ENCODE peak calls at places on chromosomes 5 and 9, in nine cellular contexts. T is uterus, M is endothelial cell, Y is anterior cingulate cortex, R is AG08395, X is fibroblast of mammary gland, O is gastrocnemius medialis, L is esophagus muscularis mucosa, G is COR-L47. F is an unnamed sample.

GRCh38 chr9:127662617-127663016 is 44.2 kb upstream of the CFAP157 start:
- DNase-seq in G (no peak), M (no peak), R (no peak), L (no peak), T (no peak), X (no peak), Y (no peak), O (no peak), F (no peak)

GRCh38 chr9:126932871-126933321 is 18.3 kb downstream of the RALGPS1 start:
- DNase-seq in R (no peak), X (no peak), O (no peak), M (no peak), L (no peak), Y (no peak), G (no peak), T (no peak), F (no peak)

GRCh38 chr5:56206126-56206525 is 27.0 kb downstream of the ANKRD55 start:
- DNase-seq in G (no peak), X (peak), Y (no peak), M (no peak), O (no peak), L (no peak), R (peak), T (no peak), F (no peak)

GRCh38 chr9:114545055-114545454 is 39.8 kb upstream of the WHRN start:
- DNase-seq in M (no peak), G (no peak), T (no peak), R (no peak), O (no peak), Y (no peak), L (no peak), X (no peak), F (no peak)

GRCh38 chr9:91197232-91198181 is 164.2 kb downstream of the AUH start:
- DNase-seq in M (no peak), G (no peak), T (peak), Y (peak), O (peak), L (peak), X (peak), R (peak), F (no peak)

GRCh38 chr5:65085181-65085580 is 316.5 kb downstream of the CWC27 start:
- DNase-seq in M (no peak), O (no peak), L (no peak), R (no peak), T (no peak), G (no peak), Y (no peak), X (no peak), F (no peak)

GRCh38 chr5:67094476-67095300 is 101.9 kb downstream of the CD180 start:
- DNase-seq in G (no peak), X (peak), R (peak), T (peak), O (no peak), Y (no peak), L (no peak), M (no peak), F (no peak)

GRCh38 chr9:123655681-123656423 is 274.1 kb downstream of the DENND1A start:
- DNase-seq in X (no peak), R (no peak), G (no peak), M (no peak), Y (no peak), L (no peak), T (no peak), O (no peak), F (no peak)

GRCh38 chr5:198941-199820 is 7.9 kb downstream of the LRRC14B start:
- DNase-seq in M (no peak), L (no peak), Y (no peak), X (no peak), G (no peak), R (no peak), T (no peak), O (no peak), F (no peak)

GRCh38 chr5:121164632-121165031 is 687.0 kb upstream of the FTMT start:
- DNase-seq in G (no peak), Y (no peak), O (no peak), R (no peak), L (no peak), M (no peak), X (no peak), T (no peak), F (no peak)

GRCh38 chr9:15182003-15182695 is 124.9 kb downstream of the TTC39B start:
- DNase-seq in R (no peak), O (no peak), M (no peak), G (peak), X (no peak), Y (no peak), T (no peak), L (no peak), F (no peak)

GRCh38 chr9:128159073-128159783 is 837 bp upstream of the BBLN start:
- DNase-seq in X (no peak), O (no peak), M (no peak), T (peak), Y (no peak), G (no peak), R (no peak), L (no peak), F (no peak)

GRCh38 chr5:112787261-112787660 is 49.6 kb downstream of the APC start:
- DNase-seq in Y (no peak), T (no peak), M (no peak), G (no peak), X (peak), R (no peak), O (no peak), L (no peak), F (no peak)

GRCh38 chr5:152689275-152689711 is 284.2 kb upstream of the NMUR2 start:
- DNase-seq in T (no peak), R (no peak), X (no peak), Y (no peak), G (no peak), L (no peak), O (no peak), M (no peak), F (no peak)

GRCh38 chr9:33293782-33294181 is 3.5 kb downstream of the NFX1 start:
- DNase-seq in O (no peak), M (no peak), Y (no peak), L (no peak), G (no peak), R (no peak), T (no peak), X (no peak), F (no peak)

GRCh38 chr9:124202447-124202971 is 55.2 kb upstream of the NEK6 start:
- DNase-seq in M (no peak), R (no peak), Y (peak), T (no peak), X (no peak), G (no peak), O (peak), L (no peak), F (no peak)

GRCh38 chr5:78182838-78183237 is 111.7 kb downstream of the AP3B1 start:
- DNase-seq in Y (no peak), X (peak), L (no peak), M (no peak), G (no peak), T (no peak), O (no peak), R (no peak), F (no peak)

GRCh38 chr9:122125891-122126331 is 32.8 kb upstream of the TTLL11 start:
- DNase-seq in Y (no peak), O (no peak), R (no peak), X (no peak), M (no peak), T (no peak), L (no peak), G (no peak), F (no peak)

GRCh38 chr5:103336967-103337366 is 78.4 kb downstream of the MACIR start:
- DNase-seq in T (no peak), G (no peak), O (no peak), Y (no peak), X (peak), M (no peak), R (no peak), L (no peak), F (no peak)

GRCh38 chr9:33517373-33517772 is 6.7 kb upstream of the ANKRD18B start:
- DNase-seq in T (no peak), R (peak), X (peak), M (peak), G (peak), L (no peak), Y (no peak), O (no peak), F (no peak)

GRCh38 chr5:81756016-81756415 is 5.1 kb upstream of the SSBP2 start:
- DNase-seq in O (no peak), M (no peak), Y (no peak), R (no peak), X (no peak), L (no peak), T (no peak), G (no peak), F (no peak)

GRCh38 chr9:80796662-80797426 is 892.5 kb downstream of the TLE1 start:
- DNase-seq in R (no peak), L (no peak), M (no peak), X (peak), Y (no peak), G (no peak), O (no peak), T (peak), F (no peak)

GRCh38 chr9:21434202-21435014 is 5.8 kb upstream of the IFNA1 start:
- DNase-seq in R (peak), M (peak), O (no peak), T (no peak), G (peak), Y (no peak), L (no peak), X (peak), F (no peak)

GRCh38 chr9:5552301-5552700 is 42.0 kb downstream of the PDCD1LG2 start:
- DNase-seq in M (no peak), L (no peak), X (peak), R (no peak), Y (no peak), G (no peak), T (no peak), O (no peak), F (no peak)

GRCh38 chr5:171405615-171406014 is 13.8 kb upstream of the FGF18 start:
- DNase-seq in R (peak), M (no peak), L (no peak), T (no peak), X (peak), O (no peak), G (no peak), Y (no peak), F (no peak)

GRCh38 chr9:23779220-23779619 is 46.8 kb downstream of the ELAVL2 start:
- DNase-seq in G (no peak), X (no peak), L (no peak), M (peak), O (no peak), Y (no peak), R (no peak), T (no peak), F (no peak)

GRCh38 chr9:98503867-98504800 is 204.6 kb downstream of the GABBR2 start:
- DNase-seq in T (no peak), O (no peak), L (peak), Y (no peak), M (no peak), R (no peak), X (no peak), G (no peak), F (no peak)

GRCh38 chr9:131020388-131020787 is 11.4 kb downstream of the LAMC3 start:
- DNase-seq in T (no peak), O (no peak), R (peak), M (no peak), G (no peak), Y (no peak), L (no peak), X (peak), F (no peak)

F was measured in progenitor cell of endocrine pancreas.